ENCODE peak calls at places on chromosome 3, in seven cellular contexts. One of them, this sample, is unnamed.

GRCh38 chr3:142215111-142215510 is 10.3 kb downstream of the GK5 start:
- DNase-seq in heart right ventricle: no peak
- DNase-seq in left lung: no peak
- DNase-seq in transverse colon: no peak
- DNase-seq in fibroblast of the aortic adventitia: peak
- DNase-seq in foreskin fibroblast: peak
- DNase-seq in OCI-LY7: no peak
- DNase-seq in this sample: no peak

GRCh38 chr3:98763814-98764691 is 913 bp downstream of the ST3GAL6 start:
- DNase-seq in heart right ventricle: no peak
- DNase-seq in left lung: no peak
- DNase-seq in transverse colon: no peak
- DNase-seq in fibroblast of the aortic adventitia: no peak
- DNase-seq in foreskin fibroblast: no peak
- DNase-seq in OCI-LY7: no peak
- DNase-seq in this sample: no peak

GRCh38 chr3:75220932-75221331 is 443.2 kb upstream of the FRG2C start:
- DNase-seq in heart right ventricle: no peak
- DNase-seq in left lung: no peak
- DNase-seq in transverse colon: no peak
- DNase-seq in fibroblast of the aortic adventitia: no peak
- DNase-seq in foreskin fibroblast: no peak
- DNase-seq in OCI-LY7: no peak
- DNase-seq in this sample: no peak

GRCh38 chr3:49422379-49423248 is at the start of gene AMT:
- DNase-seq in heart right ventricle: peak
- DNase-seq in left lung: no peak
- DNase-seq in transverse colon: peak
- DNase-seq in fibroblast of the aortic adventitia: no peak
- DNase-seq in foreskin fibroblast: no peak
- DNase-seq in OCI-LY7: no peak
- DNase-seq in this sample: peak

GRCh38 chr3:30578479-30578878 is 27.9 kb upstream of the TGFBR2 start:
- DNase-seq in heart right ventricle: peak
- DNase-seq in left lung: peak
- DNase-seq in transverse colon: peak
- DNase-seq in fibroblast of the aortic adventitia: peak
- DNase-seq in foreskin fibroblast: peak
- DNase-seq in OCI-LY7: no peak
- DNase-seq in this sample: peak

GRCh38 chr3:4943553-4943952 is 35.7 kb upstream of the BHLHE40 start:
- DNase-seq in heart right ventricle: no peak
- DNase-seq in left lung: no peak
- DNase-seq in transverse colon: no peak
- DNase-seq in fibroblast of the aortic adventitia: no peak
- DNase-seq in foreskin fibroblast: no peak
- DNase-seq in OCI-LY7: no peak
- DNase-seq in this sample: no peak

GRCh38 chr3:163916596-163917560 is 1161.4 kb downstream of the SI start:
- DNase-seq in heart right ventricle: no peak
- DNase-seq in left lung: no peak
- DNase-seq in transverse colon: no peak
- DNase-seq in fibroblast of the aortic adventitia: no peak
- DNase-seq in foreskin fibroblast: no peak
- DNase-seq in OCI-LY7: peak
- DNase-seq in this sample: no peak

GRCh38 chr3:101193957-101194356 is 126.4 kb downstream of the IMPG2 start:
- DNase-seq in heart right ventricle: no peak
- DNase-seq in left lung: no peak
- DNase-seq in transverse colon: no peak
- DNase-seq in fibroblast of the aortic adventitia: peak
- DNase-seq in foreskin fibroblast: peak
- DNase-seq in OCI-LY7: no peak
- DNase-seq in this sample: no peak

GRCh38 chr3:50890688-50891344 is 216.1 kb downstream of the DOCK3 start:
- DNase-seq in heart right ventricle: no peak
- DNase-seq in left lung: no peak
- DNase-seq in transverse colon: no peak
- DNase-seq in fibroblast of the aortic adventitia: no peak
- DNase-seq in foreskin fibroblast: no peak
- DNase-seq in OCI-LY7: no peak
- DNase-seq in this sample: no peak

GRCh38 chr3:159884661-159885402 is 103.8 kb upstream of the IL12A start:
- DNase-seq in heart right ventricle: no peak
- DNase-seq in left lung: no peak
- DNase-seq in transverse colon: no peak
- DNase-seq in fibroblast of the aortic adventitia: peak
- DNase-seq in foreskin fibroblast: peak
- DNase-seq in OCI-LY7: peak
- DNase-seq in this sample: no peak

GRCh38 chr3:71305246-71306206 is 278.0 kb downstream of the FOXP1 start:
- DNase-seq in heart right ventricle: peak
- DNase-seq in left lung: peak
- DNase-seq in transverse colon: peak
- DNase-seq in fibroblast of the aortic adventitia: peak
- DNase-seq in foreskin fibroblast: no peak
- DNase-seq in OCI-LY7: no peak
- DNase-seq in this sample: no peak
- H3K4me3 ChIP-seq in heart right ventricle: peak
- H3K4me3 ChIP-seq in left lung: peak
- H3K4me3 ChIP-seq in transverse colon: no peak
- H3K4me3 ChIP-seq in fibroblast of the aortic adventitia: peak
- H3K4me3 ChIP-seq in foreskin fibroblast: no peak
- H3K4me3 ChIP-seq in OCI-LY7: no peak
- H3K4me3 ChIP-seq in this sample: peak

GRCh38 chr3:73419179-73419803 is 205.4 kb downstream of the PDZRN3 start:
- DNase-seq in heart right ventricle: no peak
- DNase-seq in left lung: no peak
- DNase-seq in transverse colon: no peak
- DNase-seq in fibroblast of the aortic adventitia: peak
- DNase-seq in foreskin fibroblast: peak
- DNase-seq in OCI-LY7: no peak
- DNase-seq in this sample: no peak
- TF ChIP-seq CTCF in heart right ventricle: no peak
- TF ChIP-seq CTCF in left lung: no peak
- TF ChIP-seq CTCF in transverse colon: peak
- TF ChIP-seq CTCF in fibroblast of the aortic adventitia: peak
- TF ChIP-seq CTCF in foreskin fibroblast: peak
- TF ChIP-seq CTCF in OCI-LY7: no peak
- TF ChIP-seq CTCF in this sample: no peak

GRCh38 chr3:195546130-195546560 is 3.0 kb upstream of the PPP1R2 start:
- DNase-seq in heart right ventricle: peak
- DNase-seq in left lung: no peak
- DNase-seq in transverse colon: peak
- DNase-seq in fibroblast of the aortic adventitia: peak
- DNase-seq in foreskin fibroblast: peak
- DNase-seq in OCI-LY7: no peak
- DNase-seq in this sample: peak
- H3K4me3 ChIP-seq in heart right ventricle: no peak
- H3K4me3 ChIP-seq in left lung: no peak
- H3K4me3 ChIP-seq in transverse colon: no peak
- H3K4me3 ChIP-seq in fibroblast of the aortic adventitia: peak
- H3K4me3 ChIP-seq in foreskin fibroblast: no peak
- H3K4me3 ChIP-seq in OCI-LY7: no peak
- H3K4me3 ChIP-seq in this sample: no peak

DNA sequence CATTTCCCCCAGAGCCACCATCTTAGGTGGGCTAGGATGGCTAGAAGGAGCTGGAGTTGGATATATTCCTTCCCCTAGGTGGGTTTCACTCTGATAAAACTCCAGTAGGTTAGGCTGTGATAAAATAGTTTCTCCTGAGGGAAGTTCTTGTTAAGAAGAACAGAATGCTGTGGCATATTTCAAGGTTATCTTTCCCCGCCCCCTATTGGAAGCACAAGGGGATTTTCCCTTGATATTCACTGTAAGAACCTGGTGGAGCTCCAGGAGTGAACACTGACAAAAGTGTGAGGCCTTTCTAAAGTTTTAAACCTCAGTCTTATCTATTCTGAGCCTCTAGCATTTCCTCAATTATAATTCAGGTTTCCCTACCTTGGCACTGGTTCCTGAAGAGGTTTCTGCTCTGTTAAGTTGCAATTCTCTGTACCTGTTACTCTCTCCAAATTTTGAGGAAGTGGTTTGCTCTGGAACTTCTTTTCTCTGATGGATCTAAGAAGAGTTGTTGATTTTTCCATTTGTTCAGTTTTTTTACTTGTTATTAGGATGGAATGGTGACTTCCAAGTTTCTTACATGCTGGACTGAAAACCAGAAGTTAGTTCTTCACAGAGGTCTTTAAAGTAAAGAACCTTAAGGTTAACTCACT is 113.5 kb downstream of the GMPS start:
- DNase-seq in heart right ventricle: no peak
- DNase-seq in left lung: no peak
- DNase-seq in transverse colon: no peak
- DNase-seq in fibroblast of the aortic adventitia: peak
- DNase-seq in foreskin fibroblast: no peak
- DNase-seq in OCI-LY7: no peak
- DNase-seq in this sample: no peak
- TF ChIP-seq CTCF in heart right ventricle: no peak
- TF ChIP-seq CTCF in left lung: no peak
- TF ChIP-seq CTCF in transverse colon: no peak
- TF ChIP-seq CTCF in fibroblast of the aortic adventitia: peak
- TF ChIP-seq CTCF in foreskin fibroblast: peak
- TF ChIP-seq CTCF in OCI-LY7: no peak
- TF ChIP-seq CTCF in this sample: no peak